ENCODE peak calls at places on chromosomes 3 and 15, in nine cellular contexts. W is neural crest cell, X is AG10803, T is AG04450, J is nephron progenitor cell, B is colonic mucosa, O is AG09319, C is endodermal cell, M is tibial nerve. L is an unnamed sample.

GRCh38 chr15:73437541-73438109 is 5.3 kb upstream of the REC114 start:
- DNase-seq in T (no peak), X (no peak), J (no peak), M (no peak), O (no peak), B (no peak), C (no peak), W (no peak), L (no peak)

GRCh38 chr3:128681277-128681829 is 30.7 kb upstream of the RPN1 start:
- DNase-seq in J (no peak), T (no peak), B (no peak), O (no peak), C (no peak), X (no peak), M (no peak), W (no peak), L (no peak)

GRCh38 chr3:179713643-179714090 is 60.8 kb downstream of the USP13 start:
- DNase-seq in B (no peak), J (no peak), T (peak; percentile 77), M (no peak), O (no peak), W (no peak), X (peak; percentile 81), C (no peak), L (no peak)

GRCh38 chr3:30319713-30320112 is 286.7 kb upstream of the TGFBR2 start:
- DNase-seq in W (peak; percentile 2), T (no peak), J (no peak), X (peak; percentile 49), M (no peak), B (peak; percentile 48), C (peak; percentile 71), O (no peak), L (peak; percentile 60)

GRCh38 chr3:197031315-197032285 is 2.0 kb upstream of the MELTF start:
- DNase-seq in C (peak; percentile 76), B (peak; percentile 88), O (peak; percentile 95), J (no peak), M (peak; percentile 98), W (no peak), X (peak; percentile 96), T (peak; percentile 92), L (peak; percentile 44)

GRCh38 chr3:126118591-126118990 is 34.7 kb upstream of the SLC41A3 start:
- DNase-seq in B (peak; percentile 13), M (no peak), C (peak; percentile 24), X (no peak), O (no peak), J (no peak), W (no peak), T (no peak), L (no peak)

GRCh38 chr3:168250415-168250861 is 154.7 kb upstream of the GOLIM4 start:
- DNase-seq in W (no peak), M (no peak), X (no peak), B (no peak), C (peak; percentile 63), J (peak; percentile 5), O (no peak), T (no peak), L (no peak)

GRCh38 chr3:23981136-23981535 is 36.0 kb downstream of the NR1D2 start:
- DNase-seq in T (no peak), B (no peak), X (no peak), C (no peak), M (no peak), O (no peak), W (no peak), J (no peak), L (no peak)

GRCh38 chr15:36414670-36415069 is 164.8 kb upstream of the CDIN1 start:
- DNase-seq in C (no peak), M (no peak), B (no peak), W (no peak), O (no peak), X (peak; percentile 15), J (no peak), T (no peak), L (no peak)

GRCh38 chr3:42424911-42425310 is 14.5 kb upstream of the LYZL4 start:
- DNase-seq in W (no peak), J (no peak), T (no peak), O (no peak), M (no peak), B (no peak), C (no peak), X (no peak), L (no peak)

GRCh38 chr3:42421818-42422796 is 11.7 kb upstream of the LYZL4 start:
- DNase-seq in C (no peak), T (no peak), W (no peak), J (no peak), X (no peak), B (peak; percentile 18), M (no peak), O (no peak), L (no peak)

GRCh38 chr3:42428830-42429229 is 18.4 kb upstream of the LYZL4 start:
- DNase-seq in O (no peak), B (no peak), W (no peak), X (no peak), M (no peak), J (no peak), C (no peak), T (no peak), L (no peak)

GRCh38 chr3:42431099-42431498 is 20.7 kb upstream of the LYZL4 start:
- DNase-seq in T (no peak), M (no peak), O (no peak), J (no peak), B (no peak), C (no peak), X (no peak), W (no peak), L (no peak)

DNA sequence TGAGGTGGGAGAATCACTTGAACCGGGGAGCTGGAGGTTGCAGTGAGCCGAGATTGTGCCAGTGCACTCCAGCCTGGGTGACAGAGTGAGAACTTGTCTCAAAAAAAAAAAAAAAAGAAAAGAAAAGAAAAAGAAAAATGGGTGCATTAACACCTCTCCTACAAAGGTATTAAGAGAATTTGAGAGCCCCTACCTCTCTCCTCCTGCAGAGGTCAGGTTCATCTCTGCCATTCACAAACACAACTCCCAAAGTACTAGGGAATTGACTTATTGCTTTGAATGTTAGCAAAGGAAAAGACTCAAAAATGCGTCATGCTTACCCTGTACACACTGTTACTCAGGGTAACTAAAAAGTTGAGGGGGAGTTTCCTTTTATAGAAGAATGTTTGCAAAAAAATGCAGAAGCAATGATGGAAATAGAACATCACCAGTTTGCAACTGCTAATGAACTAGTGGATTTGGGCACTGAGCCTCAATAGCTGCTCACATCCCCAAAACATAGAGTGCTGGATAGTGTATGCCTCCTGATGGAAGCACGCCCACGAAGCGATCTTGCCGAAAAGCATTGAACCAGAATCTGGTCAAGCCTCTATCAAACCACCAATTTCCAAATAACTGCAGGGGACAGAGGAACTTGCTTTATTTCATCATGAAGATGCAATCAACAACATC is 15.5 kb upstream of the LYZL4 start:
- DNase-seq in B (no peak), J (no peak), M (no peak), O (no peak), W (no peak), X (no peak), C (no peak), T (no peak), L (no peak)
- TF ChIP-seq CTCF in B (no peak), J (no peak), M (no peak), O (no peak), W (no peak), X (no peak), C (peak; percentile 55), T (no peak), L (no peak)

GRCh38 chr3:36132214-36132613 is 248.1 kb upstream of the STAC start:
- DNase-seq in C (no peak), T (no peak), W (no peak), M (no peak), O (no peak), B (no peak), J (no peak), X (no peak), L (no peak)
- TF ChIP-seq CTCF in C (peak; percentile 65), T (no peak), W (no peak), M (no peak), O (no peak), B (no peak), J (no peak), X (peak; percentile 19), L (no peak)

GRCh38 chr15:74892313-74892712 is 2.5 kb downstream of the MPI start:
- DNase-seq in W (no peak), X (no peak), T (no peak), J (no peak), B (peak; percentile 53), O (no peak), C (no peak), M (no peak), L (no peak)

GRCh38 chr15:74891469-74891868 is 1.6 kb downstream of the MPI start:
- DNase-seq in O (no peak), T (no peak), W (no peak), J (no peak), B (peak; percentile 91), C (no peak), M (no peak), X (no peak), L (no peak)

GRCh38 chr15:74889390-74889881 is 406 bp upstream of the MPI start:
- DNase-seq in T (no peak), X (no peak), W (peak; percentile 29), C (peak; percentile 76), M (no peak), O (no peak), J (peak; percentile 50), B (no peak), L (peak; percentile 24)

GRCh38 chr15:74888716-74889115 is 1.1 kb upstream of the MPI start:
- DNase-seq in C (no peak), W (no peak), O (no peak), J (no peak), B (no peak), T (no peak), X (no peak), M (no peak), L (no peak)

GRCh38 chr15:74889882-74890768 is at the start of gene MPI:
- DNase-seq in B (peak; percentile 92), X (peak; percentile 70), C (peak; percentile 96), J (peak; percentile 90), T (peak; percentile 30), O (no peak), M (peak; percentile 75), W (peak; percentile 81), L (peak; percentile 96)
- TF ChIP-seq CTCF in B (no peak), X (peak; percentile 15), C (no peak), J (no peak), T (no peak), O (no peak), M (peak; percentile 40), W (no peak), L (no peak)

GRCh38 chr15:44028349-44028748 is 166.7 kb downstream of the FRMD5 start:
- DNase-seq in M (no peak), C (no peak), X (no peak), J (no peak), W (no peak), O (no peak), T (no peak), B (no peak), L (peak; percentile 27)

GRCh38 chr15:44029003-44029402 is 166.1 kb downstream of the FRMD5 start:
- DNase-seq in W (no peak), J (no peak), X (peak; percentile 12), C (no peak), M (no peak), O (no peak), T (no peak), B (no peak), L (no peak)

DNA sequence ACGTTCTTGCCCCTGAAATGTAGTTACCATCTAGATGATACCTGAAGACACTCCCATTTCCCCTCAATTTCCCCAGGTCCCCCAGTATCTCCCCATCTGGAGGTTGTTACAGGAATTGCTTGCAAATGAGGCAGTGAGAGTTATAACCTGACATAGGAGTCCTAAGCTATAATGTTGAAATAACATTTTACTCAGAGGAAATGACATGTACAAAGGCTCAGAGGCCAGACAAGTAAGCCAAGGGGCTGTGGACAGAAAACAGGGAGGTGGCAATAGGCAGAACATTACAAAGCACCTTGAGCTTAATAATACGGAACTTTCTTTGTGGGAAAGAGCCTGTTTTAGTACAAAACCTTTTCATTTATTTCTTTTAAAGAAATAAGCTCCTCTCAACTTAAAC is 171.9 kb downstream of the FRMD5 start:
- DNase-seq in C (no peak), J (no peak), M (no peak), B (no peak), W (no peak), X (no peak), O (no peak), T (no peak), L (no peak)
- TF ChIP-seq CTCF in C (no peak), J (no peak), M (no peak), B (no peak), W (no peak), X (no peak), O (no peak), T (no peak), L (no peak)

L was measured in activated CD8-positive, alpha-beta T cell treated with anti-CD3 and anti-CD28 coated beads for 36 hours.